ENCODE peak calls at places on chromosomes 16 and 17, in five cellular contexts. One of them, this sample, is unnamed.

GRCh38 chr17:62809656-62810055 is 1.5 kb upstream of the MARCHF10 start:
- DNase-seq in sciatic nerve: no peak
- DNase-seq in iPS-NIHi11: no peak
- DNase-seq in nephron progenitor cell: no peak
- DNase-seq in stimulated activated CD8-positive, alpha-beta memory T cell treated with anti-CD3 and anti-CD28 coated beads, Interleukin-2, amount 100 ng/mL, for 48 hours: no peak
- DNase-seq in this sample: no peak

GRCh38 chr17:5758651-5759050 is 174.3 kb upstream of the NLRP1 start:
- DNase-seq in sciatic nerve: no peak
- DNase-seq in iPS-NIHi11: peak; percentile 57
- DNase-seq in nephron progenitor cell: no peak
- DNase-seq in stimulated activated CD8-positive, alpha-beta memory T cell treated with anti-CD3 and anti-CD28 coated beads, Interleukin-2, amount 100 ng/mL, for 48 hours: no peak
- DNase-seq in this sample: no peak

GRCh38 chr17:45092932-45093430 is 31.9 kb downstream of the NMT1 start:
- DNase-seq in sciatic nerve: peak; percentile 85
- DNase-seq in iPS-NIHi11: no peak
- DNase-seq in nephron progenitor cell: no peak
- DNase-seq in stimulated activated CD8-positive, alpha-beta memory T cell treated with anti-CD3 and anti-CD28 coated beads, Interleukin-2, amount 100 ng/mL, for 48 hours: no peak
- DNase-seq in this sample: peak; percentile 95

GRCh38 chr16:12420661-12421209 is 383.0 kb downstream of the CPPED1 start:
- DNase-seq in sciatic nerve: no peak
- DNase-seq in iPS-NIHi11: no peak
- DNase-seq in nephron progenitor cell: no peak
- DNase-seq in stimulated activated CD8-positive, alpha-beta memory T cell treated with anti-CD3 and anti-CD28 coated beads, Interleukin-2, amount 100 ng/mL, for 48 hours: no peak
- DNase-seq in this sample: no peak

GRCh38 chr16:51317575-51317974 is 166.5 kb upstream of the SALL1 start:
- DNase-seq in sciatic nerve: no peak
- DNase-seq in iPS-NIHi11: no peak
- DNase-seq in nephron progenitor cell: no peak
- DNase-seq in stimulated activated CD8-positive, alpha-beta memory T cell treated with anti-CD3 and anti-CD28 coated beads, Interleukin-2, amount 100 ng/mL, for 48 hours: no peak
- DNase-seq in this sample: no peak

GRCh38 chr17:1031711-1032110 is 34.8 kb downstream of the TIMM22 start:
- DNase-seq in sciatic nerve: peak; percentile 85
- DNase-seq in iPS-NIHi11: peak; percentile 81
- DNase-seq in nephron progenitor cell: peak; percentile 75
- DNase-seq in stimulated activated CD8-positive, alpha-beta memory T cell treated with anti-CD3 and anti-CD28 coated beads, Interleukin-2, amount 100 ng/mL, for 48 hours: no peak
- DNase-seq in this sample: peak; percentile 89

GRCh38 chr16:86669285-86669805 is 91.0 kb downstream of the FOXL1 start:
- DNase-seq in sciatic nerve: no peak
- DNase-seq in iPS-NIHi11: no peak
- DNase-seq in nephron progenitor cell: no peak
- DNase-seq in stimulated activated CD8-positive, alpha-beta memory T cell treated with anti-CD3 and anti-CD28 coated beads, Interleukin-2, amount 100 ng/mL, for 48 hours: no peak
- DNase-seq in this sample: no peak

GRCh38 chr17:69060835-69061234 is at the start of gene ABCA9:
- DNase-seq in sciatic nerve: no peak
- DNase-seq in iPS-NIHi11: no peak
- DNase-seq in nephron progenitor cell: no peak
- DNase-seq in stimulated activated CD8-positive, alpha-beta memory T cell treated with anti-CD3 and anti-CD28 coated beads, Interleukin-2, amount 100 ng/mL, for 48 hours: no peak
- DNase-seq in this sample: no peak

GRCh38 chr17:7220593-7221280 is 999 bp downstream of the ACADVL start:
- DNase-seq in sciatic nerve: no peak
- DNase-seq in iPS-NIHi11: peak; percentile 60
- DNase-seq in nephron progenitor cell: no peak
- DNase-seq in stimulated activated CD8-positive, alpha-beta memory T cell treated with anti-CD3 and anti-CD28 coated beads, Interleukin-2, amount 100 ng/mL, for 48 hours: no peak
- DNase-seq in this sample: no peak

GRCh38 chr16:8614435-8615029 is 7.0 kb upstream of the METTL22 start:
- DNase-seq in sciatic nerve: no peak
- DNase-seq in iPS-NIHi11: no peak
- DNase-seq in nephron progenitor cell: no peak
- DNase-seq in stimulated activated CD8-positive, alpha-beta memory T cell treated with anti-CD3 and anti-CD28 coated beads, Interleukin-2, amount 100 ng/mL, for 48 hours: no peak
- DNase-seq in this sample: no peak

GRCh38 chr17:18370761-18371160 is 6.8 kb upstream of the EVPLL start:
- DNase-seq in sciatic nerve: no peak
- DNase-seq in iPS-NIHi11: no peak
- DNase-seq in nephron progenitor cell: no peak
- DNase-seq in stimulated activated CD8-positive, alpha-beta memory T cell treated with anti-CD3 and anti-CD28 coated beads, Interleukin-2, amount 100 ng/mL, for 48 hours: no peak
- DNase-seq in this sample: no peak

GRCh38 chr16:61432421-61432820 is 603.8 kb downstream of the CDH8 start:
- DNase-seq in sciatic nerve: no peak
- DNase-seq in iPS-NIHi11: no peak
- DNase-seq in nephron progenitor cell: no peak
- DNase-seq in stimulated activated CD8-positive, alpha-beta memory T cell treated with anti-CD3 and anti-CD28 coated beads, Interleukin-2, amount 100 ng/mL, for 48 hours: no peak
- DNase-seq in this sample: no peak